ENCODE peak calls at places on chromosomes 7 and 10, in eight cellular contexts. W is astrocyte of the spinal cord; M is Kasumi-1; H is CD8-positive, alpha-beta T cell; R is GM20000; Z is GM23338; O is epithelial cell of prostate; V is SHP77. P is an unnamed sample.
A peak's percentile ranks its signal among the peaks of the same experiment; 100 is the strongest.

GRCh38 chr10:105473170-105473569 is 832.1 kb downstream of the SORCS3 start:
- DNase-seq in W (no peak), M (no peak), H (no peak), R (no peak), Z (no peak), O (no peak), V (no peak), P (no peak)

GRCh38 chr7:24601600-24601999 is 28.3 kb downstream of the PALS2 start:
- DNase-seq in W (no peak), M (no peak), H (no peak), R (no peak), Z (no peak), O (no peak), V (no peak), P (no peak)

GRCh38 chr10:29841724-29842649 is 207.2 kb upstream of the SVIL start:
- DNase-seq in W (peak; percentile 78), M (no peak), H (no peak), R (no peak), Z (peak; percentile 56), O (peak; percentile 59), V (peak; percentile 97), P (peak; percentile 58)

GRCh38 chr10:99548041-99548530 is 15.3 kb downstream of the NKX2-3 start:
- DNase-seq in W (no peak), M (peak; percentile 75), H (no peak), R (peak; percentile 57), Z (peak; percentile 71), O (no peak), V (no peak), P (no peak)

GRCh38 chr7:42869131-42870020 is 42.5 kb downstream of the C7orf25 start:
- DNase-seq in W (no peak), M (no peak), H (no peak), R (peak; percentile 69), Z (no peak), O (no peak), V (no peak), P (no peak)

GRCh38 chr7:77699056-77699455 is 2.8 kb downstream of the RSBN1L start:
- DNase-seq in W (no peak), M (no peak), H (no peak), R (peak; percentile 63), Z (no peak), O (no peak), V (no peak), P (peak; percentile 24)

GRCh38 chr7:70266186-70266585 is 667.9 kb downstream of the AUTS2 start:
- DNase-seq in W (no peak), M (no peak), H (no peak), R (no peak), Z (no peak), O (no peak), V (no peak), P (no peak)

GRCh38 chr10:28769147-28769604 is 91.9 kb downstream of the BAMBI start:
- DNase-seq in W (no peak), M (no peak), H (no peak), R (no peak), Z (no peak), O (no peak), V (no peak), P (no peak)

GRCh38 chr7:49773082-49773938 is at the start of gene VWC2:
- DNase-seq in W (no peak), M (no peak), H (no peak), R (peak; percentile 56), Z (peak; percentile 63), O (no peak), V (no peak), P (no peak)

GRCh38 chr10:27745719-27746363 is at the start of gene MKX:
- DNase-seq in W (peak; percentile 50), M (no peak), H (peak; percentile 48), R (no peak), Z (peak; percentile 95), O (no peak), V (no peak), P (peak; percentile 24)

GRCh38 chr10:14074062-14074884 is 256.5 kb downstream of the FRMD4A start:
- DNase-seq in W (peak; percentile 98), M (no peak), H (no peak), R (no peak), Z (peak; percentile 41), O (peak; percentile 98), V (no peak), P (peak; percentile 22)

GRCh38 chr7:30927040-30927439 is 15.4 kb downstream of the AQP1 start:
- DNase-seq in W (no peak), M (no peak), H (no peak), R (no peak), Z (no peak), O (no peak), V (no peak), P (no peak)

GRCh38 chr10:10872035-10872673 is 145.5 kb upstream of the CELF2 start:
- DNase-seq in W (peak; percentile 91), M (no peak), H (no peak), R (no peak), Z (peak; percentile 46), O (no peak), V (no peak), P (no peak)

GRCh38 chr10:97830064-97830463 is 19.6 kb upstream of the GOLGA7B start:
- DNase-seq in W (no peak), M (no peak), H (no peak), R (no peak), Z (no peak), O (no peak), V (no peak), P (peak; percentile 69)

GRCh38 chr7:25885057-25885576 is 266.9 kb upstream of the NFE2L3 start:
- DNase-seq in W (no peak), M (no peak), H (no peak), R (no peak), Z (no peak), O (no peak), V (no peak), P (no peak)

GRCh38 chr7:137209151-137209822 is 134.2 kb downstream of the PTN start:
- DNase-seq in W (peak; percentile 23), M (no peak), H (no peak), R (no peak), Z (no peak), O (no peak), V (no peak), P (no peak)

GRCh38 chr10:21398549-21399345 is 126.7 kb downstream of the SKIDA1 start:
- DNase-seq in W (peak; percentile 61), M (no peak), H (no peak), R (no peak), Z (no peak), O (peak; percentile 37), V (no peak), P (no peak)

GRCh38 chr10:5861269-5862031 is 28.2 kb downstream of the ANKRD16 start:
- DNase-seq in W (peak; percentile 90), M (no peak), H (no peak), R (no peak), Z (no peak), O (peak; percentile 43), V (no peak), P (no peak)

GRCh38 chr7:151110236-151110940 is 24.1 kb downstream of the AGAP3 start:
- DNase-seq in W (no peak), M (no peak), H (no peak), R (no peak), Z (peak; percentile 44), O (no peak), V (no peak), P (no peak)

GRCh38 chr7:19944363-19945120 is 171.1 kb upstream of the TMEM196 start:
- DNase-seq in W (no peak), M (no peak), H (no peak), R (no peak), Z (no peak), O (no peak), V (no peak), P (no peak)

GRCh38 chr7:141039366-141039765 is 24.6 kb upstream of the MRPS33 start:
- DNase-seq in W (no peak), M (no peak), H (no peak), R (no peak), Z (no peak), O (no peak), V (no peak), P (no peak)

GRCh38 chr7:93430917-93431588 is 143.5 kb downstream of the CALCR start:
- DNase-seq in W (no peak), M (peak; percentile 9), H (peak; percentile 9), R (no peak), Z (no peak), O (no peak), V (no peak), P (no peak)

GRCh38 chr10:117007080-117007479 is 2.1 kb upstream of the SHTN1 start:
- DNase-seq in W (peak; percentile 72), M (no peak), H (no peak), R (no peak), Z (no peak), O (peak; percentile 41), V (no peak), P (no peak)

GRCh38 chr7:7221602-7222038 is 39.3 kb downstream of the C1GALT1 start:
- DNase-seq in W (peak; percentile 52), M (no peak), H (no peak), R (no peak), Z (no peak), O (peak; percentile 66), V (no peak), P (no peak)

GRCh38 chr10:99631496-99631895 is 11.3 kb upstream of the SLC25A28 start:
- DNase-seq in W (no peak), M (no peak), H (no peak), R (no peak), Z (no peak), O (no peak), V (no peak), P (no peak)

GRCh38 chr10:48242160-48242904 is 32.2 kb downstream of the FRMPD2 start:
- DNase-seq in W (no peak), M (no peak), H (no peak), R (no peak), Z (peak; percentile 46), O (no peak), V (no peak), P (no peak)